ENCODE peak calls at places on chromosomes 4 and X, in nine cellular contexts. One of them, this sample, is unnamed.

GRCh38 chrX:65522739-65523372 is 11.7 kb downstream of the LAS1L start:
- DNase-seq in activated CD8-positive, alpha-beta T cell treated with anti-CD3 and anti-CD28 coated beads, Interleukin-2, amount 10 ng/mL, durations not matched to agents 7 days and 5 days: no peak
- DNase-seq in GM13976: no peak
- DNase-seq in NCI-H345: no peak
- DNase-seq in CD8-positive, alpha-beta memory T cell: no peak
- DNase-seq in kidney: no peak
- DNase-seq in stimulated activated CD4-positive, alpha-beta T cell treated with anti-CD3 and anti-CD28 coated beads, Interleukin-1b, Interleukin-23, amount 100 ng/mL, for 24 hours: no peak
- DNase-seq in HL-60: no peak
- DNase-seq in naive thymus-derived CD8-positive, alpha-beta T cell: no peak
- DNase-seq in this sample: no peak

GRCh38 chr4:122873752-122874151 is 47.1 kb downstream of the FGF2 start:
- DNase-seq in CD8-positive, alpha-beta memory T cell: no peak
- DNase-seq in activated CD8-positive, alpha-beta T cell treated with anti-CD3 and anti-CD28 coated beads, Interleukin-2, amount 10 ng/mL, durations not matched to agents 7 days and 5 days: no peak
- DNase-seq in HL-60: no peak
- DNase-seq in naive thymus-derived CD8-positive, alpha-beta T cell: no peak
- DNase-seq in NCI-H345: no peak
- DNase-seq in stimulated activated CD4-positive, alpha-beta T cell treated with anti-CD3 and anti-CD28 coated beads, Interleukin-1b, Interleukin-23, amount 100 ng/mL, for 24 hours: no peak
- DNase-seq in GM13976: no peak
- DNase-seq in kidney: no peak
- DNase-seq in this sample: no peak

GRCh38 chrX:11724122-11725017 is 33.7 kb upstream of the MSL3 start:
- DNase-seq in NCI-H345: peak
- DNase-seq in kidney: no peak
- DNase-seq in CD8-positive, alpha-beta memory T cell: peak
- DNase-seq in activated CD8-positive, alpha-beta T cell treated with anti-CD3 and anti-CD28 coated beads, Interleukin-2, amount 10 ng/mL, durations not matched to agents 7 days and 5 days: peak
- DNase-seq in stimulated activated CD4-positive, alpha-beta T cell treated with anti-CD3 and anti-CD28 coated beads, Interleukin-1b, Interleukin-23, amount 100 ng/mL, for 24 hours: no peak
- DNase-seq in naive thymus-derived CD8-positive, alpha-beta T cell: no peak
- DNase-seq in GM13976: peak
- DNase-seq in HL-60: no peak
- DNase-seq in this sample: peak

GRCh38 chrX:63675716-63676115 is 109.3 kb downstream of the ARHGEF9 start:
- DNase-seq in stimulated activated CD4-positive, alpha-beta T cell treated with anti-CD3 and anti-CD28 coated beads, Interleukin-1b, Interleukin-23, amount 100 ng/mL, for 24 hours: no peak
- DNase-seq in HL-60: no peak
- DNase-seq in GM13976: no peak
- DNase-seq in CD8-positive, alpha-beta memory T cell: no peak
- DNase-seq in naive thymus-derived CD8-positive, alpha-beta T cell: no peak
- DNase-seq in NCI-H345: no peak
- DNase-seq in kidney: no peak
- DNase-seq in activated CD8-positive, alpha-beta T cell treated with anti-CD3 and anti-CD28 coated beads, Interleukin-2, amount 10 ng/mL, durations not matched to agents 7 days and 5 days: no peak
- DNase-seq in this sample: no peak

GRCh38 chr4:73870778-73871177 is 1.6 kb downstream of the CXCL1 start:
- DNase-seq in GM13976: no peak
- DNase-seq in NCI-H345: no peak
- DNase-seq in HL-60: no peak
- DNase-seq in kidney: no peak
- DNase-seq in naive thymus-derived CD8-positive, alpha-beta T cell: no peak
- DNase-seq in CD8-positive, alpha-beta memory T cell: no peak
- DNase-seq in activated CD8-positive, alpha-beta T cell treated with anti-CD3 and anti-CD28 coated beads, Interleukin-2, amount 10 ng/mL, durations not matched to agents 7 days and 5 days: no peak
- DNase-seq in stimulated activated CD4-positive, alpha-beta T cell treated with anti-CD3 and anti-CD28 coated beads, Interleukin-1b, Interleukin-23, amount 100 ng/mL, for 24 hours: no peak
- DNase-seq in this sample: no peak

GRCh38 chr4:25088342-25088952 is 57.7 kb upstream of the LGI2 start:
- DNase-seq in kidney: no peak
- DNase-seq in NCI-H345: no peak
- DNase-seq in activated CD8-positive, alpha-beta T cell treated with anti-CD3 and anti-CD28 coated beads, Interleukin-2, amount 10 ng/mL, durations not matched to agents 7 days and 5 days: no peak
- DNase-seq in HL-60: peak
- DNase-seq in stimulated activated CD4-positive, alpha-beta T cell treated with anti-CD3 and anti-CD28 coated beads, Interleukin-1b, Interleukin-23, amount 100 ng/mL, for 24 hours: no peak
- DNase-seq in CD8-positive, alpha-beta memory T cell: no peak
- DNase-seq in GM13976: peak
- DNase-seq in naive thymus-derived CD8-positive, alpha-beta T cell: no peak
- DNase-seq in this sample: no peak

GRCh38 chr4:17336986-17337385 is 174.9 kb downstream of the QDPR start:
- DNase-seq in naive thymus-derived CD8-positive, alpha-beta T cell: no peak
- DNase-seq in activated CD8-positive, alpha-beta T cell treated with anti-CD3 and anti-CD28 coated beads, Interleukin-2, amount 10 ng/mL, durations not matched to agents 7 days and 5 days: no peak
- DNase-seq in NCI-H345: no peak
- DNase-seq in CD8-positive, alpha-beta memory T cell: no peak
- DNase-seq in kidney: no peak
- DNase-seq in HL-60: no peak
- DNase-seq in stimulated activated CD4-positive, alpha-beta T cell treated with anti-CD3 and anti-CD28 coated beads, Interleukin-1b, Interleukin-23, amount 100 ng/mL, for 24 hours: no peak
- DNase-seq in GM13976: no peak
- DNase-seq in this sample: no peak

GRCh38 chrX:10619311-10620015 is 922 bp downstream of the MID1 start:
- DNase-seq in naive thymus-derived CD8-positive, alpha-beta T cell: no peak
- DNase-seq in CD8-positive, alpha-beta memory T cell: no peak
- DNase-seq in GM13976: peak
- DNase-seq in HL-60: no peak
- DNase-seq in kidney: no peak
- DNase-seq in activated CD8-positive, alpha-beta T cell treated with anti-CD3 and anti-CD28 coated beads, Interleukin-2, amount 10 ng/mL, durations not matched to agents 7 days and 5 days: no peak
- DNase-seq in NCI-H345: no peak
- DNase-seq in stimulated activated CD4-positive, alpha-beta T cell treated with anti-CD3 and anti-CD28 coated beads, Interleukin-1b, Interleukin-23, amount 100 ng/mL, for 24 hours: no peak
- DNase-seq in this sample: no peak

GRCh38 chr4:40878548-40879055 is 128.8 kb downstream of the NSUN7 start:
- DNase-seq in NCI-H345: no peak
- DNase-seq in activated CD8-positive, alpha-beta T cell treated with anti-CD3 and anti-CD28 coated beads, Interleukin-2, amount 10 ng/mL, durations not matched to agents 7 days and 5 days: no peak
- DNase-seq in kidney: no peak
- DNase-seq in stimulated activated CD4-positive, alpha-beta T cell treated with anti-CD3 and anti-CD28 coated beads, Interleukin-1b, Interleukin-23, amount 100 ng/mL, for 24 hours: no peak
- DNase-seq in HL-60: no peak
- DNase-seq in naive thymus-derived CD8-positive, alpha-beta T cell: no peak
- DNase-seq in GM13976: no peak
- DNase-seq in CD8-positive, alpha-beta memory T cell: no peak
- DNase-seq in this sample: no peak

GRCh38 chr4:34766935-34767859 is 1477.1 kb downstream of the ARAP2 start:
- DNase-seq in HL-60: no peak
- DNase-seq in GM13976: no peak
- DNase-seq in activated CD8-positive, alpha-beta T cell treated with anti-CD3 and anti-CD28 coated beads, Interleukin-2, amount 10 ng/mL, durations not matched to agents 7 days and 5 days: no peak
- DNase-seq in naive thymus-derived CD8-positive, alpha-beta T cell: no peak
- DNase-seq in CD8-positive, alpha-beta memory T cell: no peak
- DNase-seq in kidney: no peak
- DNase-seq in stimulated activated CD4-positive, alpha-beta T cell treated with anti-CD3 and anti-CD28 coated beads, Interleukin-1b, Interleukin-23, amount 100 ng/mL, for 24 hours: no peak
- DNase-seq in NCI-H345: no peak
- DNase-seq in this sample: no peak

GRCh38 chrX:10832103-10832502 is 211.7 kb upstream of the MID1 start:
- DNase-seq in CD8-positive, alpha-beta memory T cell: no peak
- DNase-seq in GM13976: no peak
- DNase-seq in activated CD8-positive, alpha-beta T cell treated with anti-CD3 and anti-CD28 coated beads, Interleukin-2, amount 10 ng/mL, durations not matched to agents 7 days and 5 days: no peak
- DNase-seq in kidney: no peak
- DNase-seq in stimulated activated CD4-positive, alpha-beta T cell treated with anti-CD3 and anti-CD28 coated beads, Interleukin-1b, Interleukin-23, amount 100 ng/mL, for 24 hours: no peak
- DNase-seq in HL-60: no peak
- DNase-seq in naive thymus-derived CD8-positive, alpha-beta T cell: no peak
- DNase-seq in NCI-H345: no peak
- DNase-seq in this sample: no peak

GRCh38 chr4:74189331-74190043 is 31.6 kb downstream of the MTHFD2L start:
- DNase-seq in kidney: no peak
- DNase-seq in stimulated activated CD4-positive, alpha-beta T cell treated with anti-CD3 and anti-CD28 coated beads, Interleukin-1b, Interleukin-23, amount 100 ng/mL, for 24 hours: no peak
- DNase-seq in HL-60: no peak
- DNase-seq in activated CD8-positive, alpha-beta T cell treated with anti-CD3 and anti-CD28 coated beads, Interleukin-2, amount 10 ng/mL, durations not matched to agents 7 days and 5 days: peak
- DNase-seq in CD8-positive, alpha-beta memory T cell: no peak
- DNase-seq in NCI-H345: peak
- DNase-seq in naive thymus-derived CD8-positive, alpha-beta T cell: no peak
- DNase-seq in GM13976: peak
- DNase-seq in this sample: peak